ENCODE peak calls at places on chromosomes 3 and 15, in five cellular contexts. One of them, this sample, is unnamed.

GRCh38 chr15:39629376-39629775 is 48.5 kb downstream of the THBS1 start:
- DNase-seq in ovary: no peak
- DNase-seq in upper lobe of right lung: no peak
- DNase-seq in tibial artery: no peak
- DNase-seq in uterus: no peak
- DNase-seq in this sample: no peak

GRCh38 chr3:194481103-194481502 is 5.7 kb downstream of the ATP13A3 start:
- DNase-seq in ovary: no peak
- DNase-seq in upper lobe of right lung: no peak
- DNase-seq in tibial artery: no peak
- DNase-seq in uterus: no peak
- DNase-seq in this sample: peak

GRCh38 chr15:67165653-67166260 is 88.7 kb downstream of the AAGAB start:
- DNase-seq in ovary: peak
- DNase-seq in upper lobe of right lung: no peak
- DNase-seq in tibial artery: no peak
- DNase-seq in uterus: no peak
- DNase-seq in this sample: no peak

GRCh38 chr3:179949428-179949827 is 87.3 kb downstream of the PEX5L start:
- DNase-seq in ovary: no peak
- DNase-seq in upper lobe of right lung: no peak
- DNase-seq in tibial artery: no peak
- DNase-seq in uterus: no peak
- DNase-seq in this sample: no peak

GRCh38 chr15:93829115-93829849 is 402.1 kb upstream of the MCTP2 start:
- DNase-seq in ovary: no peak
- DNase-seq in upper lobe of right lung: no peak
- DNase-seq in tibial artery: peak
- DNase-seq in uterus: peak
- DNase-seq in this sample: peak

GRCh38 chr3:244041-244440 is 47.5 kb downstream of the CHL1 start:
- DNase-seq in ovary: no peak
- DNase-seq in upper lobe of right lung: no peak
- DNase-seq in tibial artery: no peak
- DNase-seq in uterus: no peak
- DNase-seq in this sample: no peak

GRCh38 chr15:76448755-76449154 is 112.2 kb downstream of the ISL2 start:
- DNase-seq in ovary: no peak
- DNase-seq in upper lobe of right lung: no peak
- DNase-seq in tibial artery: no peak
- DNase-seq in uterus: no peak
- DNase-seq in this sample: no peak

GRCh38 chr3:170714151-170714550 is 128.3 kb upstream of the SLC7A14 start:
- DNase-seq in ovary: no peak
- DNase-seq in upper lobe of right lung: no peak
- DNase-seq in tibial artery: no peak
- DNase-seq in uterus: no peak
- DNase-seq in this sample: no peak

GRCh38 chr3:149523899-149524298 is 49.4 kb downstream of the TM4SF4 start:
- DNase-seq in ovary: no peak
- DNase-seq in upper lobe of right lung: no peak
- DNase-seq in tibial artery: no peak
- DNase-seq in uterus: no peak
- DNase-seq in this sample: no peak

GRCh38 chr3:149516920-149517319 is 42.4 kb downstream of the TM4SF4 start:
- DNase-seq in ovary: no peak
- DNase-seq in upper lobe of right lung: no peak
- DNase-seq in tibial artery: no peak
- DNase-seq in uterus: no peak
- DNase-seq in this sample: no peak

GRCh38 chr3:149515242-149515641 is 40.7 kb downstream of the TM4SF4 start:
- DNase-seq in ovary: no peak
- DNase-seq in upper lobe of right lung: no peak
- DNase-seq in tibial artery: no peak
- DNase-seq in uterus: no peak
- DNase-seq in this sample: no peak

GRCh38 chr3:149514471-149514870 is 40.0 kb downstream of the TM4SF4 start:
- DNase-seq in ovary: no peak
- DNase-seq in upper lobe of right lung: no peak
- DNase-seq in tibial artery: no peak
- DNase-seq in uterus: no peak
- DNase-seq in this sample: no peak

GRCh38 chr3:149519912-149520311 is 45.4 kb downstream of the TM4SF4 start:
- DNase-seq in ovary: no peak
- DNase-seq in upper lobe of right lung: no peak
- DNase-seq in tibial artery: no peak
- DNase-seq in uterus: no peak
- DNase-seq in this sample: no peak
- H3K4me3 ChIP-seq in ovary: no peak
- H3K4me3 ChIP-seq in upper lobe of right lung: no peak
- H3K4me3 ChIP-seq in tibial artery: no peak
- H3K4me3 ChIP-seq in uterus: no peak
- H3K4me3 ChIP-seq in this sample: no peak

GRCh38 chr15:71494565-71494964 is 315.8 kb upstream of the NR2E3 start:
- DNase-seq in ovary: no peak
- DNase-seq in upper lobe of right lung: no peak
- DNase-seq in tibial artery: no peak
- DNase-seq in uterus: no peak
- DNase-seq in this sample: no peak
- H3K4me3 ChIP-seq in ovary: no peak
- H3K4me3 ChIP-seq in upper lobe of right lung: no peak
- H3K4me3 ChIP-seq in tibial artery: no peak
- H3K4me3 ChIP-seq in uterus: no peak
- H3K4me3 ChIP-seq in this sample: no peak

DNA sequence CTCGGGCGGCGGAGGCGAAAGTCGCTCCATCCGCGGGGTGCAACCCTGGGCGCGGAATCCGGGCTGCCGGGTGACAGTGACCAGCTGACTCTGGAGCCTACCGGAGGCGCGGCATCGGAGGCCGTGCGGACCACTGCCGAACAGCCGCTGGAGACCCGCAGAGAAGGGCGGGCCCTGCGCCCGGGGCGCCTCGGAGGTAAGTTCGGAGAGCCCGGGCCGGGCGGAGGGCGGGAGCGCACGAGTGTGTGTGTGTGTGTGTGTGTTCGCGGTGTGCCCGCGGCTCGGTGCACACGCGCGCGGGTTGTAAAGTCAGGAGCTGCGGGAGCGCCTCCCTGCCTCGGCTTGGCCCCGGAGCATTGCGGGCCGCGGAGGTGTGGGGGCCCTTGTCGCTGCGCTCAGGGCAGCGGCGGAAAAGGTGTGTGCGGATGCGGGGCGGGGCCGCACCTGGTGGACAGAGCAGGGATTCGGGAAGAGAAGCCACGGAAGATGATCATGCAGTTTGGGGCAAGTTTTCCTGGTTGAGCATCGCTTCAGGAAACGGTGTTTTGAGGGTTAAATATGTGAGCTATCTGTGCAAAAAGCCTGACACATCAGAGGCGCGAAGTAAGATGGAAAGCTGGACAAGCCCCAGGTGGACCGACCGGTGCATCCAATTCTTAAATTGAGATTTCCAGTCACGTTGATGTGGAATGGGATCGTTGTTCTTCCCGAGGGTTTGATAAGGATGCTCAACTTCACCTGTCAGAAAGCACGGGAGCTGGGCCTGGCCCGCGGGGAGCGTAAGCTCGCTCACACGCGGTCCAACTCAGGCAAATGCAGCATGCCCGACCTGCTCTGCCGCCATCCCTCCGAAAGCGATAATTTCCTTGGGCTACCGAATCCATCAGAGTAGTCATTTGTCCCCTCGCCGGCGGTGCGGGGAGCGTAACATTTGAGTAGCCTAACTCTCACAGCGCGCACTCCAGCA is 492 bp downstream of the MINAR1 start:
- DNase-seq in ovary: no peak
- DNase-seq in upper lobe of right lung: no peak
- DNase-seq in tibial artery: no peak
- DNase-seq in uterus: no peak
- DNase-seq in this sample: no peak
- H3K4me3 ChIP-seq in ovary: no peak
- H3K4me3 ChIP-seq in upper lobe of right lung: peak
- H3K4me3 ChIP-seq in tibial artery: peak
- H3K4me3 ChIP-seq in uterus: no peak
- H3K4me3 ChIP-seq in this sample: peak

DNA sequence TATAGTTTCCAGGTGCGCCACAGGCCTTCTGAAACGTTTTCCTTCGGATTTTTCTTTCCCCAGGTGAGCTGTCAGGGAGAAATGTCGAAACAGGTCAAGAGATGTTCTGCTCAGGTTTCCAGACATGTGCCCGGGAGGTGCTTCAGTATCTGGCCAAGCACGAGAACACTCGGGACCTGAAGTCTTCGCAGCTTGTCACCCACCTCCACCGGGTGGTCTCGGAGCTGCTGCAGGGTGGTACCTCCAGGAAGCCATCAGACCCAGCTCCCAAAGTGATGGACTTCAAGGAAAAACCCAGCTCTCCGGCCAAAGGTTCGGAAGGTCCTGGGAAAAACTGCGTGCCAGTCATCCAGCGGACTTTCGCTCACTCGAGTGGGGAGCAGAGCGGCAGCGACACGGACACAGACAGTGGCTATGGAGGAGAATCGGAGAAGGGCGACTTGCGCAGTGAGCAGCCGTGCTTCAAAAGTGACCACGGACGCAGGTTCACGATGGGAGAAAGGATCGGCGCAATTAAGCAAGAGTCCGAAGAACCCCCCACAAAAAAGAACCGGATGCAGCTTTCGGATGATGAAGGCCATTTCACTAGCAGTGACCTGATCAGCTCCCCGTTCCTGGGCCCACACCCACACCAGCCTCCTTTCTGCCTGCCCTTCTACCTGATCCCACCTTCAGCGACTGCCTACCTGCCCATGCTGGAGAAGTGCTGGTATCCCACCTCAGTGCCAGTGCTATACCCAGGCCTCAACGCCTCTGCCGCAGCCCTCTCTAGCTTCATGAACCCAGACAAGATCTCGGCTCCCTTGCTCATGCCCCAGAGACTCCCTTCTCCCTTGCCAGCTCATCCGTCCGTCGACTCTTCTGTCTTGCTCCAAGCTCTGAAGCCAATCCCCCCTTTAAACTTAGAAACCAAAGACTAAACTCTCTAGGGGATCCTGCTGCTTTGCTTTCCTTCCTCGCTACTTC is 3.8 kb downstream of the BHLHE40 start:
- DNase-seq in ovary: no peak
- DNase-seq in upper lobe of right lung: no peak
- DNase-seq in tibial artery: no peak
- DNase-seq in uterus: no peak
- DNase-seq in this sample: no peak
- H3K4me3 ChIP-seq in ovary: no peak
- H3K4me3 ChIP-seq in upper lobe of right lung: peak
- H3K4me3 ChIP-seq in tibial artery: peak
- H3K4me3 ChIP-seq in uterus: no peak
- H3K4me3 ChIP-seq in this sample: peak

GRCh38 chr3:10470666-10471336 is 34.6 kb downstream of the ATP2B2 start:
- DNase-seq in ovary: no peak
- DNase-seq in upper lobe of right lung: no peak
- DNase-seq in tibial artery: no peak
- DNase-seq in uterus: no peak
- DNase-seq in this sample: no peak
- H3K4me3 ChIP-seq in ovary: no peak
- H3K4me3 ChIP-seq in upper lobe of right lung: no peak
- H3K4me3 ChIP-seq in tibial artery: no peak
- H3K4me3 ChIP-seq in uterus: no peak
- H3K4me3 ChIP-seq in this sample: no peak

DNA sequence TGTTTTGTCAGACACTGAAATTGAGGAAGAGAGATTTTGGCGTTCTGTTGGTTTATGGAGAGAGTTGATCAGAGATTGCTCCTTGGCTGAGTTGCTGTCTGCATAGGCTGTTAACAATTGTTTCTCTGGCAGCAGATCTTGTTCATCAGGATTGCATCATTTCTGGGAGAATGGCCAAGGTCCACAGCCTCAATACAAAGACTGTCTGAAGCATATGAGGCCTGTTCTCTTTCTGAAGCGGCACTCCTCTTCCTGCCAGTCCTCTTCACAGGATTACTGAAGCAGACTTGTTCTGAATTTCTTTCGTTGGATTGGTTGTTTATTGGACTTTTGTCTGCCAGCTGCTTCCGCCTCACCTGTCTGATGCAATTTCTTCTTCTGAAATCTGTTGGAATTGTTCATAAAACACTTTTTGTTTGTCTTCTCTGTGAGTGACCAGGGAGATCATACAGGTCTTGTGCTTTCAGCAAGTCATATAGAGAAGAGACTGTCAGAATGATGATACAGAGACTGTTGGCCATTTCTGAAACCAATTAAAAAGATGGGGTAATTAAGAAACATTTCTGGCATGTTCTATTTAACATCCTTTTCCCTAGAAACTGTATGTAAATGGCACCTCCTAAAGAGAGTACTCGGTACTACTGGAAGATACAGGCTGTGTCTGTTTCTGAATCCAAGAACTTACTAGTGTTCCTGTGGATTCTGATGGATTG is 25.5 kb downstream of the SETD5 start:
- DNase-seq in ovary: peak
- DNase-seq in upper lobe of right lung: no peak
- DNase-seq in tibial artery: peak
- DNase-seq in uterus: peak
- DNase-seq in this sample: peak
- H3K4me3 ChIP-seq in ovary: no peak
- H3K4me3 ChIP-seq in upper lobe of right lung: no peak
- H3K4me3 ChIP-seq in tibial artery: no peak
- H3K4me3 ChIP-seq in uterus: peak
- H3K4me3 ChIP-seq in this sample: peak

DNA sequence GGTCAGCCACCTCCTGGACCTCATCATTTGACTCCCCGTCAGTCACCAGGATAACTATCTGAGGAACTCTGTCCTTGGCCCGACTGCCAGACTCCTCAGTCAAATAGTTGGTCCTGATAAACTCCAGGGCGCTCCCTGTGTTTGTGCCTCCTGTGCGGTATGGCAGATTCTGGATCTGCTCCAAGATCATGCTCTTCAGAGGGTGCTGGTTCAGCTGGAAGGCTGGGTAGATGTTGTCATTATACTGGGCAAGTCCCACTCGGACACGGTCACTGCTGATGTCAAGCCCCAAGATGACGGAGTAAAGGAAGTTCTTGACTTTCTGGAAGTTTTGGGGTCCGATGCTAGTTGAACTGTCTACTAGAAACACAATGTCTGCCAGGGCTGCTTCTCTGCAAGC is 31.1 kb upstream of the CAPN7 start:
- DNase-seq in ovary: no peak
- DNase-seq in upper lobe of right lung: no peak
- DNase-seq in tibial artery: no peak
- DNase-seq in uterus: no peak
- DNase-seq in this sample: no peak
- H3K4me3 ChIP-seq in ovary: no peak
- H3K4me3 ChIP-seq in upper lobe of right lung: no peak
- H3K4me3 ChIP-seq in tibial artery: no peak
- H3K4me3 ChIP-seq in uterus: no peak
- H3K4me3 ChIP-seq in this sample: no peak

GRCh38 chr15:80697316-80697715 is 2.2 kb downstream of the ABHD17C start:
- DNase-seq in ovary: no peak
- DNase-seq in upper lobe of right lung: no peak
- DNase-seq in tibial artery: no peak
- DNase-seq in uterus: no peak
- DNase-seq in this sample: no peak
- H3K4me3 ChIP-seq in ovary: no peak
- H3K4me3 ChIP-seq in upper lobe of right lung: peak
- H3K4me3 ChIP-seq in tibial artery: peak
- H3K4me3 ChIP-seq in uterus: no peak
- H3K4me3 ChIP-seq in this sample: no peak

GRCh38 chr3:183265713-183266417 is 12.8 kb downstream of the B3GNT5 start:
- DNase-seq in ovary: no peak
- DNase-seq in upper lobe of right lung: no peak
- DNase-seq in tibial artery: no peak
- DNase-seq in uterus: peak
- DNase-seq in this sample: peak
- H3K4me3 ChIP-seq in ovary: no peak
- H3K4me3 ChIP-seq in upper lobe of right lung: no peak
- H3K4me3 ChIP-seq in tibial artery: no peak
- H3K4me3 ChIP-seq in uterus: peak
- H3K4me3 ChIP-seq in this sample: no peak